ENCODE peak calls at places on chromosomes 16 and 17, in four cellular contexts. I, Z, G and E are unnamed samples.

GRCh38 chr17:67751101-67752074 is 33.7 kb downstream of the NOL11 start:
- DNase-seq in I (no peak), Z (no peak), G (no peak), E (no peak)

GRCh38 chr17:15263206-15263579 is 1.9 kb downstream of the PMP22 start:
- DNase-seq in I (no peak), Z (no peak), G (no peak), E (peak; percentile 84)

GRCh38 chr17:45867702-45868101 is 23.0 kb downstream of the SPPL2C start:
- DNase-seq in I (no peak), Z (peak; percentile 20), G (peak; percentile 70), E (no peak)

GRCh38 chr16:87464691-87465300 is 28.0 kb downstream of the ZCCHC14 start:
- DNase-seq in I (no peak), Z (no peak), G (peak; percentile 69), E (no peak)

GRCh38 chr17:68378202-68379149 is 78.8 kb downstream of the WIPI1 start:
- DNase-seq in I (no peak), Z (peak; percentile 100), G (no peak), E (peak; percentile 88)

GRCh38 chr16:69179255-69180010 is 7.5 kb upstream of the SNTB2 start:
- DNase-seq in I (no peak), Z (peak; percentile 40), G (no peak), E (no peak)

GRCh38 chr16:12215302-12216105 is 239.0 kb downstream of the SNX29 start:
- DNase-seq in I (no peak), Z (peak; percentile 36), G (no peak), E (no peak)

GRCh38 chr17:52306314-52306713 is 147.8 kb upstream of the CA10 start:
- DNase-seq in I (no peak), Z (no peak), G (no peak), E (no peak)

GRCh38 chr16:87603684-87604571 is 1.6 kb downstream of the JPH3 start:
- DNase-seq in I (no peak), Z (no peak), G (no peak), E (no peak)

GRCh38 chr17:49259663-49260010 is 29.1 kb upstream of the PHOSPHO1 start:
- DNase-seq in I (no peak), Z (no peak), G (no peak), E (no peak)

GRCh38 chr16:64543401-64543800 is 578.5 kb downstream of the CDH11 start:
- DNase-seq in I (no peak), Z (no peak), G (no peak), E (no peak)

GRCh38 chr17:58083491-58084316 is 485 bp downstream of the DYNLL2 start:
- DNase-seq in I (no peak), Z (peak; percentile 32), G (peak; percentile 81), E (peak; percentile 65)

GRCh38 chr16:72422308-72422897 is 250.4 kb upstream of the PMFBP1 start:
- DNase-seq in I (no peak), Z (no peak), G (no peak), E (no peak)

GRCh38 chr17:42112552-42113176 is at the start of gene DHX58:
- DNase-seq in I (peak; percentile 90), Z (peak; percentile 64), G (peak; percentile 71), E (peak; percentile 44)

GRCh38 chr16:50932348-50932916 is 190.5 kb downstream of the CYLD start:
- DNase-seq in I (no peak), Z (no peak), G (no peak), E (no peak)

GRCh38 chr17:62704381-62704971 is 77.0 kb downstream of the MRC2 start:
- DNase-seq in I (no peak), Z (no peak), G (no peak), E (peak; percentile 38)

GRCh38 chr17:61645898-61646297 is 54.9 kb upstream of the NACA2 start:
- DNase-seq in I (no peak), Z (no peak), G (no peak), E (no peak)

GRCh38 chr17:73474370-73474988 is 162.7 kb upstream of the CDC42EP4 start:
- DNase-seq in I (no peak), Z (peak; percentile 9), G (peak; percentile 85), E (peak; percentile 60)

GRCh38 chr16:81185416-81185815 is 53.1 kb upstream of the BCO1 start:
- DNase-seq in I (no peak), Z (no peak), G (no peak), E (no peak)

GRCh38 chr16:8237452-8237851 is 352.9 kb downstream of the TMEM114 start:
- DNase-seq in I (no peak), Z (peak; percentile 91), G (no peak), E (no peak)

GRCh38 chr17:49928826-49929475 is 40.0 kb upstream of the DLX4 start:
- DNase-seq in I (no peak), Z (peak; percentile 52), G (no peak), E (peak; percentile 44)

GRCh38 chr16:56370836-56371235 is 54.5 kb downstream of the AMFR start:
- DNase-seq in I (no peak), Z (no peak), G (no peak), E (peak; percentile 53)

GRCh38 chr17:2302740-2303277 is 776 bp downstream of the SMG6 start:
- DNase-seq in I (no peak), Z (no peak), G (no peak), E (no peak)

GRCh38 chr16:55301385-55302008 is 22.5 kb upstream of the IRX6 start:
- DNase-seq in I (no peak), Z (no peak), G (no peak), E (no peak)

GRCh38 chr17:38877130-38877851 is 7.4 kb downstream of the LASP1 start:
- DNase-seq in I (no peak), Z (no peak), G (no peak), E (no peak)

GRCh38 chr16:76913046-76913445 is 277.9 kb upstream of the MON1B start:
- DNase-seq in I (no peak), Z (no peak), G (no peak), E (peak; percentile 6)

GRCh38 chr17:8955021-8955420 is 10.5 kb downstream of the PIK3R5 start:
- DNase-seq in I (no peak), Z (no peak), G (no peak), E (no peak)
- TF ChIP-seq POLR2AphosphoS2 in I (no peak), Z (no peak), G (no peak), E (no peak)

GRCh38 chr17:21242026-21242700 is 11.0 kb downstream of the NATD1 start:
- DNase-seq in I (no peak), Z (no peak), G (no peak), E (no peak)

GRCh38 chr17:21242780-21243515 is 10.3 kb downstream of the NATD1 start:
- DNase-seq in I (no peak), Z (no peak), G (no peak), E (no peak)

GRCh38 chr17:21241564-21241963 is 11.6 kb downstream of the NATD1 start:
- DNase-seq in I (no peak), Z (no peak), G (no peak), E (no peak)

GRCh38 chr17:21240375-21241055 is 12.7 kb downstream of the NATD1 start:
- DNase-seq in I (no peak), Z (no peak), G (no peak), E (no peak)

GRCh38 chr17:21239680-21240374 is 13.4 kb downstream of the NATD1 start:
- DNase-seq in I (no peak), Z (peak; percentile 32), G (peak; percentile 62), E (peak; percentile 47)
- TF ChIP-seq POLR2AphosphoS2 in I (no peak), Z (no peak), G (no peak), E (no peak)

GRCh38 chr16:48217708-48218107 is 26.4 kb upstream of the LONP2 start:
- DNase-seq in I (no peak), Z (no peak), G (no peak), E (no peak)
- TF ChIP-seq POLR2AphosphoS2 in I (no peak), Z (no peak), G (no peak), E (no peak)

GRCh38 chr17:3893003-3893719 is at the start of gene CAMKK1:
- DNase-seq in I (no peak), Z (peak; percentile 77), G (peak; percentile 97), E (peak; percentile 98)
- TF ChIP-seq POLR2AphosphoS2 in I (no peak), Z (no peak), G (no peak), E (no peak)

DNA sequence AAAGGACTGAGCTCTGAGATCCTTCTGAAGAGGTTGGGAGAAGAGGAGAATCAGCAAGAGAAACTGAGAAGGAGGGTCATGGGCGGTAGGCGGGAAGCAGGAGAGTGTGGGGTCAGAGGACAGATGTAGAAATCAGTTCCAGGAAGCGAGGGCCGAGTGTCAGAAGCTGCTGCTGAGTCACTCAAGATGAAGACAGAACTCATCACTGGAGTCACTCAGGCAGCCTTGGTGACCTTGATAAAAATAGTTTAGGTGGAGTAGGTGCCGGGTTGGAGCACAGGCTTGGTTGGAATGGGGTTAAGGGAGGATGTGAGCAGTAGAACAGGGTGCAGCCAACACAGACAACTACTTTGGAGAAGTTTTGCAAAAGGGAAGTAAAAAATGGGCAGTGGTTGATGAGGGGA is 6.1 kb upstream of the ITGAM start:
- DNase-seq in I (no peak), Z (peak; percentile 23), G (peak; percentile 87), E (peak; percentile 76)
- TF ChIP-seq POLR2AphosphoS2 in I (no peak), Z (no peak), G (no peak), E (no peak)

GRCh38 chr16:21973945-21974344 is 20.8 kb downstream of the UQCRC2 start:
- DNase-seq in I (no peak), Z (no peak), G (no peak), E (no peak)
- TF ChIP-seq POLR2AphosphoS2 in I (no peak), Z (no peak), G (no peak), E (no peak)

GRCh38 chr16:53029971-53030370 is 22.7 kb downstream of the CHD9NB start:
- DNase-seq in I (no peak), Z (no peak), G (no peak), E (no peak)
- TF ChIP-seq POLR2AphosphoS2 in I (no peak), Z (no peak), G (no peak), E (no peak)